ENCODE peak calls at places on chromosome 17, in four cellular contexts. J, X, A and T are unnamed samples.

GRCh38 chr17:19303367-19303776 is 59.2 kb downstream of the B9D1 start:
- DNase-seq in A (no peak), X (no peak), J (peak), T (no peak)

GRCh38 chr17:51244041-51244440 is 15.8 kb downstream of the MBTD1 start:
- DNase-seq in X (no peak), A (no peak), J (no peak), T (no peak)

GRCh38 chr17:9890124-9890523 is 14.9 kb downstream of the RCVRN start:
- DNase-seq in X (no peak), J (peak), A (no peak), T (no peak)

GRCh38 chr17:74677558-74678466 is 34.9 kb downstream of the CD300LF start:
- DNase-seq in A (no peak), X (no peak), J (peak), T (no peak)

GRCh38 chr17:3964203-3965122 is at the start of gene ATP2A3:
- DNase-seq in X (no peak), J (peak), A (peak), T (no peak)

GRCh38 chr17:8946071-8946470 is 19.4 kb downstream of the PIK3R5 start:
- DNase-seq in A (no peak), J (no peak), X (no peak), T (no peak)

GRCh38 chr17:31869031-31869430 is 10.0 kb upstream of the COPRS start:
- DNase-seq in J (no peak), A (no peak), X (no peak), T (no peak)

GRCh38 chr17:75034236-75034908 is 12.4 kb downstream of the ATP5PD start:
- DNase-seq in J (peak), X (no peak), A (peak), T (peak)

GRCh38 chr17:39195568-39196160 is 1.8 kb downstream of the CACNB1 start:
- DNase-seq in J (no peak), X (no peak), A (no peak), T (no peak)

GRCh38 chr17:1782171-1782567 is 20.3 kb downstream of the SERPINF1 start:
- DNase-seq in X (no peak), A (no peak), J (no peak), T (no peak)
- H3K4me3 ChIP-seq in X (no peak), A (no peak), J (no peak), T (no peak)

GRCh38 chr17:33802349-33803272 is 452.5 kb upstream of the CCL2 start:
- DNase-seq in X (no peak), A (no peak), J (no peak), T (no peak)
- H3K4me3 ChIP-seq in X (no peak), A (no peak), J (no peak), T (no peak)

GRCh38 chr17:81517009-81517338 is 4.4 kb upstream of the ACTG1 start:
- DNase-seq in X (no peak), J (no peak), A (no peak), T (no peak)

GRCh38 chr17:81514735-81515529 is 2.3 kb upstream of the ACTG1 start:
- DNase-seq in A (peak), J (peak), X (peak), T (peak)

GRCh38 chr17:81515530-81516041 is 3.0 kb upstream of the ACTG1 start:
- DNase-seq in A (no peak), X (no peak), J (no peak), T (no peak)

GRCh38 chr17:81517339-81518112 is 4.9 kb upstream of the ACTG1 start:
- DNase-seq in X (no peak), A (no peak), J (peak), T (no peak)

GRCh38 chr17:81516439-81516838 is 3.8 kb upstream of the ACTG1 start:
- DNase-seq in A (no peak), J (no peak), X (no peak), T (no peak)
- H3K4me3 ChIP-seq in A (no peak), J (peak), X (peak), T (peak)

GRCh38 chr17:72707881-72708280 is 384.6 kb downstream of the SLC39A11 start:
- DNase-seq in X (no peak), A (no peak), J (no peak), T (no peak)
- H3K4me3 ChIP-seq in X (no peak), A (no peak), J (no peak), T (no peak)

DNA sequence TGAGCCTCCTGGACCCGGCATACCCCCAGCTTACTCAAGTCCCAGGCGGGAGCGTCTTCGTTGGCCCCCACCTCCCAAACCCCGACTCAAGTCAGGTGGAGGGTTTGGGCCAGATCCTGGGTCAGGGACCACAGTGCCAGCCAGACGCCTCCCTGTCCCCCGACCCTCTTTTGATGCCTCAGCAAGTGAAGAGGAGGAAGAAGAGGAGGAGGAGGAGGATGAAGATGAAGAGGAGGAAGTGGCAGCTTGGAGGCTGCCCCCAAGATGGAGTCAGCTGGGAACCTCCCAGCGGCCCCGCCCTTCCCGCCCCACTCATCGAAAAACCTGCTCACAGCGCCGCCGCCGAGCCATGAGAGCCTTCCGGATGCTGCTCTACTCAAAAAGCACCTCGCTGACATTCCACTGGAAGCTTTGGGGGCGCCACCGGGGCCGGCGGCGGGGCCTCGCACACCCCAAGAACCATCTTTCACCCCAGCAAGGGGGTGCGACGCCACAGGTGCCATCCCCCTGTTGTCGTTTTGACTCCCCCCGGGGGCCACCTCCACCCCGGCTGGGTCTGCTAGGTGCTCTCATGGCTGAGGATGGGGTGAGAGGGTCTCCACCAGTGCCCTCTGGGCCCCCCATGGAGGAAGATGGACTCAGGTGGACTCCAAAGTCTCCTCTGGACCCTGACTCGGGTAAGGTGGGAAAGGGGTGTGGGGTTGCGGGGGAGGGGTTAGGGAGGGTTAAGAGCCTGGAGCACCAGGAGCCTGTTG is 1.6 kb downstream of the SENP3 start:
- DNase-seq in J (no peak), A (no peak), X (no peak), T (no peak)
- H3K4me3 ChIP-seq in J (peak), A (peak), X (peak), T (peak)